ENCODE peak calls at places on chromosomes 2 and 18, in six cellular contexts. C, M, A, V, L and D are unnamed samples.

GRCh38 chr18:27861539-27861938 is 315.4 kb downstream of the CDH2 start:
- DNase-seq in M (no peak), L (no peak), A (no peak), V (no peak), C (no peak), D (no peak)

GRCh38 chr2:225678792-225679191 is 279.3 kb downstream of the NYAP2 start:
- DNase-seq in M (no peak), V (no peak), A (no peak), L (no peak), C (no peak), D (no peak)

GRCh38 chr2:60957643-60958042 is 59.9 kb upstream of the PEX13 start:
- DNase-seq in L (no peak), M (no peak), V (peak; percentile 13), A (no peak), C (no peak), D (no peak)

GRCh38 chr18:55416791-55417190 is 171.2 kb downstream of the TCF4 start:
- DNase-seq in M (no peak), C (no peak), V (peak; percentile 59), L (peak; percentile 53), A (no peak), D (no peak)

GRCh38 chr2:10712186-10712809 is 9.1 kb upstream of the ATP6V1C2 start:
- DNase-seq in M (no peak), V (no peak), A (no peak), C (no peak), L (no peak), D (no peak)

GRCh38 chr2:180622122-180622918 is 358.1 kb upstream of the UBE2E3 start:
- DNase-seq in M (no peak), V (peak; percentile 61), C (no peak), L (peak; percentile 55), A (peak; percentile 65), D (no peak)

GRCh38 chr2:111221701-111222100 is 101.0 kb downstream of the BCL2L11 start:
- DNase-seq in M (no peak), C (no peak), A (no peak), V (no peak), L (no peak), D (no peak)

GRCh38 chr2:170147576-170147975 is 30.4 kb upstream of the MYO3B start:
- DNase-seq in A (no peak), L (no peak), V (no peak), C (no peak), M (no peak), D (no peak)

GRCh38 chr2:111057045-111057444 is 63.7 kb upstream of the BCL2L11 start:
- DNase-seq in M (no peak), C (no peak), A (no peak), L (no peak), V (no peak), D (no peak)

GRCh38 chr2:17520761-17521160 is 2.5 kb upstream of the RAD51AP2 start:
- DNase-seq in L (no peak), A (no peak), C (no peak), M (no peak), V (no peak), D (no peak)

GRCh38 chr2:172986040-172986439 is 89.6 kb upstream of the MAP3K20 start:
- DNase-seq in L (no peak), A (peak; percentile 43), M (no peak), C (peak; percentile 91), V (peak; percentile 15), D (no peak)

GRCh38 chr2:53969285-53970094 is 1.3 kb downstream of the PSME4 start:
- DNase-seq in M (peak; percentile 26), L (peak; percentile 70), V (peak; percentile 77), C (peak; percentile 91), A (peak; percentile 86), D (peak; percentile 63)

GRCh38 chr2:176096986-176097819 is 2.4 kb upstream of the HOXD12 start:
- DNase-seq in L (no peak), M (peak; percentile 84), V (peak; percentile 33), A (peak; percentile 95), C (peak; percentile 63), D (peak; percentile 98)

GRCh38 chr2:113686537-113686936 is 59.5 kb downstream of the RABL2A start:
- DNase-seq in C (peak; percentile 66), A (peak; percentile 57), M (no peak), L (no peak), V (peak; percentile 30), D (no peak)

GRCh38 chr2:240626531-240627300 is 1.4 kb downstream of the GPR35 start:
- DNase-seq in V (no peak), L (no peak), M (no peak), A (no peak), C (no peak), D (peak; percentile 77)

GRCh38 chr2:6103949-6104348 is 411.8 kb downstream of the SOX11 start:
- DNase-seq in V (no peak), A (no peak), M (no peak), L (no peak), C (peak; percentile 43), D (no peak)

GRCh38 chr18:11842562-11842961 is 8.7 kb upstream of the CHMP1B start:
- DNase-seq in M (no peak), L (no peak), A (no peak), V (no peak), C (no peak), D (no peak)

GRCh38 chr2:64952896-64953482 is 36.2 kb upstream of the SLC1A4 start:
- DNase-seq in C (peak; percentile 78), A (peak; percentile 81), L (peak; percentile 92), V (peak; percentile 92), M (no peak), D (no peak)

GRCh38 chr2:30695749-30696148 is 111.5 kb downstream of the CAPN13 start:
- DNase-seq in V (no peak), M (no peak), L (no peak), A (no peak), C (no peak), D (no peak)

GRCh38 chr18:22045221-22045918 is 124.0 kb upstream of the GATA6 start:
- DNase-seq in C (no peak), M (no peak), L (no peak), A (no peak), V (no peak), D (no peak)

GRCh38 chr18:35178260-35178659 is 62.6 kb upstream of the ZNF397 start:
- DNase-seq in L (peak; percentile 86), A (peak; percentile 84), M (no peak), C (no peak), V (peak; percentile 90), D (no peak)

GRCh38 chr2:136439277-136439676 is 321.3 kb upstream of the CXCR4 start:
- DNase-seq in C (no peak), V (no peak), M (no peak), A (no peak), L (no peak), D (no peak)

DNA sequence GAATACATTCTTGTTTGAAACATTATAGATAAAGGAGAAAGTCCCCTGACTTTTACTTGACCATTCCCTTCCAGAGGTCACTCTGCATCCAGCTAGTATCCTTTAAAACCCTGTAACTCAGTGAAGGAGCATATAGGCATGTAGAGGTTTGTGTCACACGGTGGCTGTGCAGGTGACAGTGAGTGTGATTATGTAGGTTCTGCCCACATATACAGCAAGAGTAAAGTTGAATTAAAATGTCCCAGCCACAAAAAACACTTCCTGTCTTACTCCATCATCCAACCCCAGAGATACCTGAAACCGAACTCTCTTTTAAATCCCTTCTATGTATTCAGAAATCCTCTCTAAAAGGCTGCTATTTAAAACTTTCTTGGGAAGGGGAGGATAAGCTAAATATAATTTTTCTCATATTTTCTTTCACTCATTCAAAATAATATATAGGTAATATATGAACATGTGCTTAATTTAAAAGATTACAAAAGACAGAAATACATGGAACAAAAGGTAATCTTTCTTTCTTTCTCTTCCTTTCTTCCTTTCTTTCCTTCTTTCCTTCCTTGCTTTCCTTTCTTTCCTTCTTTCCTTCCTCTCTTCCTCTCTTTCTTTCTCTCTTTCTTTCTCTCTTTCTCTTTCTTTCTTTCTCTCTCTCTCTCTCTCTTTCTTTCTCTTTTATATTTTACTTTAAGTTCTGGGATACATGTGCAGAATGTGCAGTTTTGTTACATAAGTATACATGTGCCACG is 20.6 kb upstream of the ACSL3 start:
- DNase-seq in M (no peak), C (peak; percentile 33), A (no peak), V (no peak), L (no peak), D (no peak)
- H3K9me3 ChIP-seq in M (no peaks in the 10 kb centered on the region), C (no peaks in the 10 kb centered on the region), A (no peaks in the 10 kb centered on the region), V (no peaks in the 10 kb centered on the region), L (no peaks in the 10 kb centered on the region), D (no peaks in the 10 kb centered on the region)

DNA sequence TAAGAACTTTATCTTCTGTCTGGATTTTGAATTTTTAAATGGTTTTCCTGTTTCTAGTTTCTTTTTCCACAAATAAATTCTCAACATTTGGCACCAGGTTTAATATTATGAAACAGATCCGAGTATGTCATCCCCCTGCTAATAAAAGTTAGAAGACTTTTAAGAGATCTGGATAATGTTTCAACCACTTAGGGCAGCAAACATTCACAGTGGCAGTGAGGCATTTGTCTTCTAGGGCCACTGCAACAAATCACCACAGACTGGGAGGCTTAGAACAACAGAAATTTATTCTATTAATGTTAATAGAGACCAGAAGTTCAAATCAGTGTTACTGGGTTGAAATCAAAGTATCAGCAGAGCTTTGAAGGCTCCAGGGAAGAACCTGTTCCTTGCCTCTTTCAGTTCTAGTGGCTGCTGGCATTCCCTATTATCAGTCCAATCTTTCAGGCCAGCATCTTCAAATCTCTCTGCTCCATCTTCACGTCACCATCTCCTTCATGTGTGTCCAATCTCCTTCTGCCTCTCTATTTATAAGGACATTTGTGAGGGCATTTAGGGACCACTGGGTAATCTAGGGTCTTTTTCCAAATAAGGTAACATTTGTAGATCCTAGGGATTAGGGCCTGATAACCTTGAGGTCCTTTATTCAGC is 23.4 kb downstream of the ACSL3 start:
- DNase-seq in L (no peak), A (peak; percentile 25), C (no peak), V (no peak), M (no peak), D (no peak)
- H3K79me2 ChIP-seq in L (peaks cover 98% of the 10 kb centered on the region), A (peaks cover 99% of the 10 kb centered on the region), C (peaks cover 99% of the 10 kb centered on the region), V (peaks cover 93% of the 10 kb centered on the region), M (peaks cover 98% of the 10 kb centered on the region), D (peaks cover 94% of the 10 kb centered on the region)

GRCh38 chr2:127095784-127096183 is 11.2 kb downstream of the BIN1 start:
- DNase-seq in A (no peak), V (no peak), C (no peak), L (no peak), M (no peak), D (peak; percentile 29)
- H3K27ac ChIP-seq in A (no peak overlapping the region), V (no peak overlapping the region), C (no peak overlapping the region), L (no peak overlapping the region), M (no peak overlapping the region), D (no peak overlapping the region)

GRCh38 chr2:150075831-150076230 is 411.6 kb downstream of the RND3 start:
- DNase-seq in A (peak; percentile 92), C (no peak), V (peak; percentile 91), L (peak; percentile 85), M (no peak), D (no peak)

GRCh38 chr2:150076281-150076680 is 411.2 kb downstream of the RND3 start:
- DNase-seq in V (peak; percentile 82), L (peak; percentile 80), A (peak; percentile 86), M (no peak), C (no peak), D (peak; percentile 68)

GRCh38 chr2:150085478-150085877 is 402.0 kb downstream of the RND3 start:
- DNase-seq in A (no peak), C (no peak), M (no peak), V (no peak), L (no peak), D (no peak)

GRCh38 chr2:150081775-150082517 is 405.5 kb downstream of the RND3 start:
- DNase-seq in C (no peak), M (no peak), A (no peak), V (no peak), L (no peak), D (no peak)

DNA sequence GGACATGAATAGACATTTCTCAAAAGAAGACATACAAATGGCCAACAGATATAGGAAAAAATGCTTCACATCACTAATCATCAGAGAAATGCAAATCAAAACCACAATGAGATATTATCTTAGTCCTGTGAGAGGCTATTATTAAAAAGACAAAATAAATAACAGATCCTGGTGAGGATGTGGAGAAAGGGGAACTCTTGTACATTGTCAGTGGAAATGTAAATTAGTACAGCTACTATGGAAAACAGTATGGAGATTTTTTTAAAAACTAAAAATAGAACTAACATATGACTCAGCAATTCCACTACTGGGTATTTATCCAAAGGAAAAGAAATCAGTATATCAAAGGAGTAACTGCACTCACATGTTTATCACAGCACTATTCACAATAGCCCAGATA is 407.4 kb downstream of the RND3 start:
- DNase-seq in C (no peak), M (no peak), V (peak; percentile 78), L (peak; percentile 76), A (peak; percentile 69), D (no peak)
- H3K9me3 ChIP-seq in C (peaks cover 3% of the 10 kb centered on the region), M (no peaks in the 10 kb centered on the region), V (no peaks in the 10 kb centered on the region), L (no peaks in the 10 kb centered on the region), A (peaks cover under 1% of the 10 kb centered on the region), D (no peaks in the 10 kb centered on the region)